ENCODE peak calls at places on chromosome 1, in nine cellular contexts. One of them, this sample, is unnamed.

GRCh38 chr1:162062542-162063015 is 6.9 kb upstream of the NOS1AP start:
- DNase-seq in left cardiac atrium: peak
- DNase-seq in anterior cingulate cortex: no peak
- DNase-seq in stimulated activated CD4-positive, alpha-beta T cell treated with anti-CD3 and anti-CD28 coated beads, Interleukin-12 subunit alpha, Interleukin-12 subunit beta, amount 100 ng/mL, for 4 hours: no peak
- DNase-seq in Kasumi-1: no peak
- DNase-seq in NCI-H774: no peak
- DNase-seq in CD8-positive, alpha-beta memory T cell: no peak
- DNase-seq in activated CD4-positive, alpha-beta T cell treated with anti-CD3 and anti-CD28 coated beads, Interleukin-2, amount 50 U/mL, for 1 hour: no peak
- DNase-seq in uterus: no peak
- DNase-seq in this sample: no peak

GRCh38 chr1:187685338-187685737 is 856.6 kb downstream of the PLA2G4A start:
- DNase-seq in uterus: no peak
- DNase-seq in activated CD4-positive, alpha-beta T cell treated with anti-CD3 and anti-CD28 coated beads, Interleukin-2, amount 50 U/mL, for 1 hour: no peak
- DNase-seq in Kasumi-1: peak
- DNase-seq in NCI-H774: no peak
- DNase-seq in left cardiac atrium: no peak
- DNase-seq in anterior cingulate cortex: no peak
- DNase-seq in stimulated activated CD4-positive, alpha-beta T cell treated with anti-CD3 and anti-CD28 coated beads, Interleukin-12 subunit alpha, Interleukin-12 subunit beta, amount 100 ng/mL, for 4 hours: no peak
- DNase-seq in CD8-positive, alpha-beta memory T cell: no peak
- DNase-seq in this sample: no peak

GRCh38 chr1:171913385-171913784 is 72.1 kb downstream of the DNM3 start:
- DNase-seq in anterior cingulate cortex: no peak
- DNase-seq in uterus: no peak
- DNase-seq in CD8-positive, alpha-beta memory T cell: no peak
- DNase-seq in stimulated activated CD4-positive, alpha-beta T cell treated with anti-CD3 and anti-CD28 coated beads, Interleukin-12 subunit alpha, Interleukin-12 subunit beta, amount 100 ng/mL, for 4 hours: no peak
- DNase-seq in left cardiac atrium: no peak
- DNase-seq in NCI-H774: no peak
- DNase-seq in Kasumi-1: no peak
- DNase-seq in activated CD4-positive, alpha-beta T cell treated with anti-CD3 and anti-CD28 coated beads, Interleukin-2, amount 50 U/mL, for 1 hour: no peak
- DNase-seq in this sample: no peak

GRCh38 chr1:67785847-67786753 is 47.2 kb downstream of the GNG12 start:
- DNase-seq in anterior cingulate cortex: no peak
- DNase-seq in Kasumi-1: no peak
- DNase-seq in CD8-positive, alpha-beta memory T cell: no peak
- DNase-seq in left cardiac atrium: no peak
- DNase-seq in uterus: no peak
- DNase-seq in activated CD4-positive, alpha-beta T cell treated with anti-CD3 and anti-CD28 coated beads, Interleukin-2, amount 50 U/mL, for 1 hour: no peak
- DNase-seq in NCI-H774: no peak
- DNase-seq in stimulated activated CD4-positive, alpha-beta T cell treated with anti-CD3 and anti-CD28 coated beads, Interleukin-12 subunit alpha, Interleukin-12 subunit beta, amount 100 ng/mL, for 4 hours: no peak
- DNase-seq in this sample: no peak

GRCh38 chr1:45877264-45877663 is 73.9 kb downstream of the MAST2 start:
- DNase-seq in left cardiac atrium: no peak
- DNase-seq in uterus: no peak
- DNase-seq in anterior cingulate cortex: no peak
- DNase-seq in stimulated activated CD4-positive, alpha-beta T cell treated with anti-CD3 and anti-CD28 coated beads, Interleukin-12 subunit alpha, Interleukin-12 subunit beta, amount 100 ng/mL, for 4 hours: no peak
- DNase-seq in activated CD4-positive, alpha-beta T cell treated with anti-CD3 and anti-CD28 coated beads, Interleukin-2, amount 50 U/mL, for 1 hour: no peak
- DNase-seq in CD8-positive, alpha-beta memory T cell: no peak
- DNase-seq in Kasumi-1: no peak
- DNase-seq in NCI-H774: no peak
- DNase-seq in this sample: no peak

GRCh38 chr1:113391643-113392271 is 1.4 kb downstream of the MAGI3 start:
- DNase-seq in stimulated activated CD4-positive, alpha-beta T cell treated with anti-CD3 and anti-CD28 coated beads, Interleukin-12 subunit alpha, Interleukin-12 subunit beta, amount 100 ng/mL, for 4 hours: no peak
- DNase-seq in CD8-positive, alpha-beta memory T cell: no peak
- DNase-seq in NCI-H774: no peak
- DNase-seq in activated CD4-positive, alpha-beta T cell treated with anti-CD3 and anti-CD28 coated beads, Interleukin-2, amount 50 U/mL, for 1 hour: no peak
- DNase-seq in Kasumi-1: no peak
- DNase-seq in anterior cingulate cortex: no peak
- DNase-seq in uterus: no peak
- DNase-seq in left cardiac atrium: no peak
- DNase-seq in this sample: peak

GRCh38 chr1:225911207-225912130 is 12.6 kb downstream of the PYCR2 start:
- DNase-seq in stimulated activated CD4-positive, alpha-beta T cell treated with anti-CD3 and anti-CD28 coated beads, Interleukin-12 subunit alpha, Interleukin-12 subunit beta, amount 100 ng/mL, for 4 hours: peak
- DNase-seq in NCI-H774: no peak
- DNase-seq in left cardiac atrium: peak
- DNase-seq in CD8-positive, alpha-beta memory T cell: peak
- DNase-seq in anterior cingulate cortex: peak
- DNase-seq in uterus: peak
- DNase-seq in activated CD4-positive, alpha-beta T cell treated with anti-CD3 and anti-CD28 coated beads, Interleukin-2, amount 50 U/mL, for 1 hour: peak
- DNase-seq in Kasumi-1: peak
- DNase-seq in this sample: peak

GRCh38 chr1:240522122-240522822 is 89.7 kb downstream of the GREM2 start:
- DNase-seq in Kasumi-1: no peak
- DNase-seq in CD8-positive, alpha-beta memory T cell: no peak
- DNase-seq in stimulated activated CD4-positive, alpha-beta T cell treated with anti-CD3 and anti-CD28 coated beads, Interleukin-12 subunit alpha, Interleukin-12 subunit beta, amount 100 ng/mL, for 4 hours: no peak
- DNase-seq in uterus: no peak
- DNase-seq in anterior cingulate cortex: no peak
- DNase-seq in NCI-H774: peak
- DNase-seq in activated CD4-positive, alpha-beta T cell treated with anti-CD3 and anti-CD28 coated beads, Interleukin-2, amount 50 U/mL, for 1 hour: no peak
- DNase-seq in left cardiac atrium: no peak
- DNase-seq in this sample: no peak

GRCh38 chr1:226697151-226697575 is 41.9 kb downstream of the ITPKB start:
- DNase-seq in activated CD4-positive, alpha-beta T cell treated with anti-CD3 and anti-CD28 coated beads, Interleukin-2, amount 50 U/mL, for 1 hour: no peak
- DNase-seq in NCI-H774: no peak
- DNase-seq in stimulated activated CD4-positive, alpha-beta T cell treated with anti-CD3 and anti-CD28 coated beads, Interleukin-12 subunit alpha, Interleukin-12 subunit beta, amount 100 ng/mL, for 4 hours: no peak
- DNase-seq in Kasumi-1: no peak
- DNase-seq in CD8-positive, alpha-beta memory T cell: no peak
- DNase-seq in left cardiac atrium: no peak
- DNase-seq in uterus: no peak
- DNase-seq in anterior cingulate cortex: no peak
- DNase-seq in this sample: no peak

GRCh38 chr1:99570486-99571089 is 75.3 kb upstream of the PALMD start:
- DNase-seq in activated CD4-positive, alpha-beta T cell treated with anti-CD3 and anti-CD28 coated beads, Interleukin-2, amount 50 U/mL, for 1 hour: no peak
- DNase-seq in left cardiac atrium: no peak
- DNase-seq in NCI-H774: peak
- DNase-seq in uterus: no peak
- DNase-seq in anterior cingulate cortex: no peak
- DNase-seq in stimulated activated CD4-positive, alpha-beta T cell treated with anti-CD3 and anti-CD28 coated beads, Interleukin-12 subunit alpha, Interleukin-12 subunit beta, amount 100 ng/mL, for 4 hours: no peak
- DNase-seq in CD8-positive, alpha-beta memory T cell: no peak
- DNase-seq in Kasumi-1: no peak
- DNase-seq in this sample: no peak

GRCh38 chr1:234908571-234908970 is 220.1 kb downstream of the TOMM20 start:
- DNase-seq in uterus: no peak
- DNase-seq in activated CD4-positive, alpha-beta T cell treated with anti-CD3 and anti-CD28 coated beads, Interleukin-2, amount 50 U/mL, for 1 hour: no peak
- DNase-seq in Kasumi-1: no peak
- DNase-seq in CD8-positive, alpha-beta memory T cell: no peak
- DNase-seq in left cardiac atrium: no peak
- DNase-seq in stimulated activated CD4-positive, alpha-beta T cell treated with anti-CD3 and anti-CD28 coated beads, Interleukin-12 subunit alpha, Interleukin-12 subunit beta, amount 100 ng/mL, for 4 hours: no peak
- DNase-seq in anterior cingulate cortex: no peak
- DNase-seq in NCI-H774: no peak
- DNase-seq in this sample: no peak

GRCh38 chr1:235416662-235417049 is 49.4 kb downstream of the TBCE start:
- DNase-seq in Kasumi-1: no peak
- DNase-seq in stimulated activated CD4-positive, alpha-beta T cell treated with anti-CD3 and anti-CD28 coated beads, Interleukin-12 subunit alpha, Interleukin-12 subunit beta, amount 100 ng/mL, for 4 hours: no peak
- DNase-seq in NCI-H774: no peak
- DNase-seq in left cardiac atrium: no peak
- DNase-seq in CD8-positive, alpha-beta memory T cell: no peak
- DNase-seq in anterior cingulate cortex: no peak
- DNase-seq in activated CD4-positive, alpha-beta T cell treated with anti-CD3 and anti-CD28 coated beads, Interleukin-2, amount 50 U/mL, for 1 hour: no peak
- DNase-seq in uterus: no peak
- DNase-seq in this sample: no peak

GRCh38 chr1:57839067-57839466 is 415.2 kb upstream of the DAB1 start:
- DNase-seq in Kasumi-1: no peak
- DNase-seq in CD8-positive, alpha-beta memory T cell: no peak
- DNase-seq in activated CD4-positive, alpha-beta T cell treated with anti-CD3 and anti-CD28 coated beads, Interleukin-2, amount 50 U/mL, for 1 hour: no peak
- DNase-seq in NCI-H774: no peak
- DNase-seq in uterus: no peak
- DNase-seq in stimulated activated CD4-positive, alpha-beta T cell treated with anti-CD3 and anti-CD28 coated beads, Interleukin-12 subunit alpha, Interleukin-12 subunit beta, amount 100 ng/mL, for 4 hours: no peak
- DNase-seq in anterior cingulate cortex: no peak
- DNase-seq in left cardiac atrium: no peak
- DNase-seq in this sample: no peak

GRCh38 chr1:162987866-162988265 is 81.3 kb upstream of the RGS4 start:
- DNase-seq in Kasumi-1: no peak
- DNase-seq in NCI-H774: no peak
- DNase-seq in stimulated activated CD4-positive, alpha-beta T cell treated with anti-CD3 and anti-CD28 coated beads, Interleukin-12 subunit alpha, Interleukin-12 subunit beta, amount 100 ng/mL, for 4 hours: no peak
- DNase-seq in CD8-positive, alpha-beta memory T cell: no peak
- DNase-seq in anterior cingulate cortex: no peak
- DNase-seq in activated CD4-positive, alpha-beta T cell treated with anti-CD3 and anti-CD28 coated beads, Interleukin-2, amount 50 U/mL, for 1 hour: no peak
- DNase-seq in left cardiac atrium: no peak
- DNase-seq in uterus: no peak
- DNase-seq in this sample: no peak

This sample was measured in activated CD8-positive, alpha-beta T cell treated with anti-CD3 and anti-CD28 coated beads, Interleukin-2, amount 10 ng/mL, durations not matched to agents 7 days and 5 days.